ENCODE peak calls at places on chromosomes 16 and 17, in nine cellular contexts. E is Kasumi-1; G is trophoblast cell; T is HT-29; M is stimulated activated CD8-positive, alpha-beta memory T cell treated with anti-CD3 and anti-CD28 coated beads, Interleukin-7, amount 100 ng/mL, for 1 hour; K is putamen; V is mucosa of descending colon; B is endothelial cell of umbilical vein; Q is midbrain. A is an unnamed sample.

GRCh38 chr16:24988593-24989338 is 26.4 kb downstream of the ARHGAP17 start:
- DNase-seq in G (peak; percentile 94), V (peak; percentile 80), K (no peak), B (peak; percentile 92), T (peak; percentile 74), M (no peak), Q (peak; percentile 46), E (no peak), A (peak; percentile 83)

GRCh38 chr17:4591529-4591928 is 7.2 kb downstream of the SMTNL2 start:
- DNase-seq in B (no peak), E (no peak), V (no peak), G (no peak), K (no peak), T (no peak), M (no peak), Q (no peak), A (no peak)

GRCh38 chr17:16512011-16512410 is 20.0 kb upstream of the LRRC75A start:
- DNase-seq in Q (no peak), M (no peak), G (no peak), T (no peak), K (no peak), E (peak; percentile 5), B (no peak), V (no peak), A (no peak)

GRCh38 chr16:23301251-23302044 is 654 bp upstream of the SCNN1B start:
- DNase-seq in K (no peak), E (no peak), T (no peak), Q (no peak), V (no peak), G (no peak), B (no peak), M (no peak), A (no peak)

GRCh38 chr17:6079155-6079554 is 9.0 kb downstream of the WSCD1 start:
- DNase-seq in M (no peak), Q (peak; percentile 72), T (no peak), G (no peak), V (no peak), B (no peak), E (no peak), K (peak; percentile 58), A (no peak)

GRCh38 chr16:72113616-72113945 is 19.9 kb downstream of the DHX38 start:
- DNase-seq in Q (no peak), G (no peak), M (no peak), T (no peak), B (no peak), E (no peak), K (no peak), V (no peak), A (no peak)

GRCh38 chr16:85249830-85250455 is 137.7 kb upstream of the CIBAR2 start:
- DNase-seq in Q (peak; percentile 57), E (no peak), B (no peak), G (no peak), T (no peak), V (no peak), M (no peak), K (no peak), A (no peak)

GRCh38 chr16:64445245-64445644 is 676.6 kb downstream of the CDH11 start:
- DNase-seq in E (no peak), K (no peak), Q (no peak), B (no peak), T (no peak), G (no peak), M (no peak), V (no peak), A (no peak)

GRCh38 chr17:76585649-76586593 is at the start of gene ST6GALNAC2:
- DNase-seq in T (peak; percentile 75), V (peak; percentile 86), G (peak; percentile 85), Q (peak; percentile 46), K (no peak), M (peak; percentile 4), B (peak; percentile 50), E (no peak), A (peak; percentile 83)

GRCh38 chr17:40493697-40494096 is 7.7 kb downstream of the TNS4 start:
- DNase-seq in K (no peak), G (no peak), V (no peak), B (no peak), M (no peak), Q (no peak), E (no peak), T (no peak), A (no peak)

GRCh38 chr17:42895185-42895555 is 5.4 kb upstream of the G6PC1 start:
- DNase-seq in B (peak; percentile 88), K (no peak), M (no peak), Q (no peak), G (no peak), T (peak; percentile 42), E (peak; percentile 17), V (peak; percentile 47), A (peak; percentile 55)

GRCh38 chr16:55662641-55663040 is 6.9 kb downstream of the SLC6A2 start:
- DNase-seq in M (no peak), T (no peak), B (no peak), V (no peak), G (no peak), Q (no peak), K (no peak), E (no peak), A (peak; percentile 62)

GRCh38 chr17:28612936-28613872 is 781 bp downstream of the RSKR start:
- DNase-seq in E (peak; percentile 19), B (peak; percentile 43), M (no peak), T (peak; percentile 45), K (no peak), Q (peak; percentile 47), V (no peak), G (no peak), A (peak; percentile 65)

GRCh38 chr17:82944990-82945389 is 105.2 kb upstream of the ZNF750 start:
- DNase-seq in B (no peak), M (no peak), G (no peak), V (no peak), T (no peak), E (peak; percentile 13), Q (no peak), K (no peak), A (no peak)

GRCh38 chr16:75565640-75566039 is 539 bp upstream of the GABARAPL2 start:
- DNase-seq in E (no peak), T (no peak), K (no peak), B (no peak), V (no peak), M (no peak), G (no peak), Q (no peak), A (no peak)

GRCh38 chr17:45287526-45288264 is 25.8 kb upstream of the SPATA32 start:
- DNase-seq in V (no peak), T (no peak), G (no peak), E (no peak), K (no peak), M (no peak), Q (no peak), B (no peak), A (no peak)

GRCh38 chr17:50908860-50909764 is 43.0 kb upstream of the TOB1 start:
- DNase-seq in G (no peak), M (no peak), B (peak; percentile 26), T (no peak), Q (no peak), K (no peak), V (peak; percentile 58), E (no peak), A (peak; percentile 75)

GRCh38 chr17:16870253-16871245 is 101.4 kb downstream of the TNFRSF13B start:
- DNase-seq in V (no peak), G (no peak), E (no peak), B (no peak), Q (no peak), K (no peak), M (no peak), T (no peak), A (no peak)

GRCh38 chr17:82195675-82196258 is 16.9 kb downstream of the CCDC57 start:
- DNase-seq in M (no peak), K (no peak), T (no peak), B (no peak), G (no peak), Q (no peak), E (no peak), V (no peak), A (no peak)

GRCh38 chr16:30585022-30585399 is 486 bp downstream of the ZNF785 start:
- DNase-seq in G (no peak), K (peak; percentile 42), T (peak; percentile 22), Q (no peak), E (no peak), V (no peak), B (no peak), M (no peak), A (peak; percentile 21)

GRCh38 chr16:81816793-81817210 is 37.7 kb downstream of the PLCG2 start:
- DNase-seq in B (no peak), G (no peak), M (no peak), Q (no peak), V (no peak), K (no peak), T (no peak), E (no peak), A (no peak)

GRCh38 chr17:9628509-9628908 is 16.8 kb upstream of the USP43 start:
- DNase-seq in K (no peak), B (no peak), V (peak; percentile 42), T (peak; percentile 11), M (no peak), G (no peak), E (no peak), Q (no peak), A (no peak)

GRCh38 chr17:61409301-61410099 is 9.9 kb downstream of the TBX2 start:
- DNase-seq in T (peak; percentile 76), E (peak; percentile 65), V (peak; percentile 71), G (peak; percentile 39), K (peak; percentile 52), B (no peak), M (no peak), Q (peak; percentile 40), A (peak; percentile 91)

GRCh38 chr17:67557921-67558320 is 159.8 kb upstream of the NOL11 start:
- DNase-seq in E (no peak), T (no peak), K (no peak), B (no peak), Q (no peak), G (no peak), V (no peak), M (no peak), A (no peak)

GRCh38 chr16:23125277-23125676 is 24.0 kb downstream of the USP31 start:
- DNase-seq in E (no peak), B (peak; percentile 65), M (no peak), Q (no peak), G (no peak), V (no peak), K (no peak), T (no peak), A (no peak)

GRCh38 chr16:57759541-57760356 is 24.2 kb downstream of the KATNB1 start:
- DNase-seq in K (no peak), T (no peak), G (peak; percentile 89), B (no peak), Q (no peak), M (no peak), E (no peak), V (no peak), A (no peak)

GRCh38 chr17:29572691-29573557 is 4.4 kb downstream of the TP53I13 start:
- DNase-seq in M (peak; percentile 21), T (no peak), E (no peak), B (peak; percentile 53), K (no peak), G (peak; percentile 54), V (peak; percentile 70), Q (peak; percentile 47), A (peak; percentile 81)

GRCh38 chr16:85633888-85634287 is 20.8 kb downstream of the GSE1 start:
- DNase-seq in K (no peak), G (no peak), E (no peak), M (no peak), T (no peak), V (no peak), B (no peak), Q (no peak), A (no peak)

GRCh38 chr17:60139438-60140285 is 10.1 kb upstream of the CA4 start:
- DNase-seq in K (peak; percentile 24), Q (peak; percentile 47), G (peak; percentile 46), T (no peak), E (peak; percentile 36), V (peak; percentile 85), B (peak; percentile 54), M (peak; percentile 27), A (peak; percentile 88)

GRCh38 chr17:54280741-54281140 is 458.0 kb downstream of the KIF2B start:
- DNase-seq in Q (no peak), G (no peak), E (no peak), B (no peak), K (no peak), V (no peak), T (no peak), M (no peak), A (no peak)

GRCh38 chr17:61495161-61495857 is 43.1 kb downstream of the TBX4 start:
- DNase-seq in Q (no peak), E (no peak), G (no peak), M (no peak), T (peak; percentile 75), B (peak; percentile 56), V (no peak), K (no peak), A (no peak)

A was measured in hepatocyte.